ENCODE peak calls at places on chromosomes 13 and 19, in five cellular contexts. One of them, this sample, is unnamed.
A peak's percentile ranks its signal among the peaks of the same experiment; 100 is the strongest.

GRCh38 chr19:5955638-5955935 is 22.4 kb downstream of the RANBP3 start:
- DNase-seq in Right ventricle myocardium superior: no peak
- DNase-seq in caudate nucleus: no peak
- DNase-seq in GM06990: no peak
- DNase-seq in CD4-positive, CD25-positive, alpha-beta regulatory T cell: no peak
- DNase-seq in this sample: no peak

GRCh38 chr19:9757544-9758501 is 10.7 kb downstream of the ZNF846 start:
- DNase-seq in Right ventricle myocardium superior: no peak
- DNase-seq in caudate nucleus: no peak
- DNase-seq in GM06990: no peak
- DNase-seq in CD4-positive, CD25-positive, alpha-beta regulatory T cell: no peak
- DNase-seq in this sample: no peak

GRCh38 chr19:12773571-12773970 is 1.8 kb downstream of the HOOK2 start:
- DNase-seq in Right ventricle myocardium superior: no peak
- DNase-seq in caudate nucleus: no peak
- DNase-seq in GM06990: no peak
- DNase-seq in CD4-positive, CD25-positive, alpha-beta regulatory T cell: peak; percentile 49
- DNase-seq in this sample: no peak

GRCh38 chr19:5943623-5944022 is 29.6 kb downstream of the CAPS start:
- DNase-seq in Right ventricle myocardium superior: no peak
- DNase-seq in caudate nucleus: no peak
- DNase-seq in GM06990: no peak
- DNase-seq in CD4-positive, CD25-positive, alpha-beta regulatory T cell: no peak
- DNase-seq in this sample: no peak

GRCh38 chr13:23509781-23510543 is 60.2 kb upstream of the TNFRSF19 start:
- DNase-seq in Right ventricle myocardium superior: no peak
- DNase-seq in caudate nucleus: no peak
- DNase-seq in GM06990: no peak
- DNase-seq in CD4-positive, CD25-positive, alpha-beta regulatory T cell: no peak
- DNase-seq in this sample: no peak

GRCh38 chr13:70108276-70108845 is at the start of gene KLHL1:
- DNase-seq in Right ventricle myocardium superior: no peak
- DNase-seq in caudate nucleus: no peak
- DNase-seq in GM06990: no peak
- DNase-seq in CD4-positive, CD25-positive, alpha-beta regulatory T cell: no peak
- DNase-seq in this sample: no peak

GRCh38 chr19:51365211-51366049 is 758 bp downstream of the ETFB start:
- DNase-seq in Right ventricle myocardium superior: peak; percentile 49
- DNase-seq in caudate nucleus: no peak
- DNase-seq in GM06990: no peak
- DNase-seq in CD4-positive, CD25-positive, alpha-beta regulatory T cell: peak; percentile 43
- DNase-seq in this sample: peak; percentile 47

GRCh38 chr13:99467764-99468163 is 33.5 kb upstream of the TM9SF2 start:
- DNase-seq in Right ventricle myocardium superior: no peak
- DNase-seq in caudate nucleus: no peak
- DNase-seq in GM06990: no peak
- DNase-seq in CD4-positive, CD25-positive, alpha-beta regulatory T cell: no peak
- DNase-seq in this sample: no peak

GRCh38 chr19:33379151-33379829 is 5.8 kb downstream of the CEBPG start:
- DNase-seq in Right ventricle myocardium superior: no peak
- DNase-seq in caudate nucleus: no peak
- DNase-seq in GM06990: no peak
- DNase-seq in CD4-positive, CD25-positive, alpha-beta regulatory T cell: no peak
- DNase-seq in this sample: peak; percentile 39

GRCh38 chr13:89496478-89496877 is 1825.3 kb downstream of the SLITRK5 start:
- DNase-seq in Right ventricle myocardium superior: no peak
- DNase-seq in caudate nucleus: no peak
- DNase-seq in GM06990: no peak
- DNase-seq in CD4-positive, CD25-positive, alpha-beta regulatory T cell: no peak
- DNase-seq in this sample: no peak

GRCh38 chr13:33218020-33218419 is 67.5 kb downstream of the STARD13 start:
- DNase-seq in Right ventricle myocardium superior: no peak
- DNase-seq in caudate nucleus: no peak
- DNase-seq in GM06990: no peak
- DNase-seq in CD4-positive, CD25-positive, alpha-beta regulatory T cell: no peak
- DNase-seq in this sample: no peak

GRCh38 chr19:10270616-10271394 is at the start of gene ICAM1:
- DNase-seq in Right ventricle myocardium superior: peak; percentile 91
- DNase-seq in caudate nucleus: no peak
- DNase-seq in GM06990: peak; percentile 88
- DNase-seq in CD4-positive, CD25-positive, alpha-beta regulatory T cell: peak; percentile 88
- DNase-seq in this sample: no peak

GRCh38 chr19:37905936-37906867 is at the start of gene WDR87:
- DNase-seq in Right ventricle myocardium superior: no peak
- DNase-seq in caudate nucleus: no peak
- DNase-seq in GM06990: peak; percentile 78
- DNase-seq in CD4-positive, CD25-positive, alpha-beta regulatory T cell: peak; percentile 60
- DNase-seq in this sample: peak; percentile 48

GRCh38 chr19:3819989-3820388 is 33.8 kb upstream of the MATK start:
- DNase-seq in Right ventricle myocardium superior: no peak
- DNase-seq in caudate nucleus: no peak
- DNase-seq in GM06990: no peak
- DNase-seq in CD4-positive, CD25-positive, alpha-beta regulatory T cell: no peak
- DNase-seq in this sample: no peak

GRCh38 chr13:109454167-109454917 is 332.0 kb downstream of the IRS2 start:
- DNase-seq in Right ventricle myocardium superior: no peak
- DNase-seq in caudate nucleus: no peak
- DNase-seq in GM06990: no peak
- DNase-seq in CD4-positive, CD25-positive, alpha-beta regulatory T cell: no peak
- DNase-seq in this sample: no peak

GRCh38 chr13:41631296-41631965 is 174.1 kb downstream of the RGCC start:
- DNase-seq in Right ventricle myocardium superior: no peak
- DNase-seq in caudate nucleus: no peak
- DNase-seq in GM06990: no peak
- DNase-seq in CD4-positive, CD25-positive, alpha-beta regulatory T cell: no peak
- DNase-seq in this sample: no peak

This sample was measured in cerebellar cortex.